ENCODE peak calls at places on chromosomes 12 and 14, in five cellular contexts. I is activated CD8-positive, alpha-beta T cell treated with anti-CD3 and anti-CD28 coated beads, Interleukin-2, amount 10 ng/mL, durations not matched to agents 7 days and 5 days; M is naive thymus-derived CD8-positive, alpha-beta T cell; U is Right ventricle myocardium superior; C is Panc1. A is an unnamed sample.

GRCh38 chr14:100193417-100194357 is 34.2 kb upstream of the DEGS2 start:
- ATAC-seq in U (no peak), I (no peak), C (peak), M (peak), A (no peak)

GRCh38 chr14:39593339-39593738 is 161.1 kb upstream of the FBXO33 start:
- ATAC-seq in U (no peak), C (no peak), I (no peak), M (no peak), A (no peak)

GRCh38 chr12:89733579-89734201 is 25.1 kb upstream of the ATP2B1 start:
- ATAC-seq in M (no peak), I (peak), U (no peak), C (no peak), A (no peak)

GRCh38 chr14:75452900-75453816 is 25.3 kb downstream of the JDP2 start:
- ATAC-seq in C (peak), I (no peak), U (peak), M (no peak), A (peak)

GRCh38 chr14:75005357-75005756 is 2.6 kb downstream of the EIF2B2 start:
- ATAC-seq in I (no peak), C (no peak), U (no peak), M (no peak), A (no peak)

GRCh38 chr12:29741342-29742241 is 42.1 kb downstream of the TMTC1 start:
- ATAC-seq in M (no peak), U (peak), I (no peak), C (no peak), A (peak)

GRCh38 chr12:47007048-47007447 is 72.4 kb upstream of the PCED1B start:
- ATAC-seq in U (no peak), C (no peak), I (no peak), M (no peak), A (no peak)

GRCh38 chr12:116759783-116760581 is 21.9 kb downstream of the RNFT2 start:
- ATAC-seq in C (no peak), I (peak), M (peak), U (no peak), A (no peak)

GRCh38 chr12:92897844-92898243 is 31.3 kb downstream of the EEA1 start:
- ATAC-seq in C (no peak), U (no peak), M (no peak), I (no peak), A (no peak)

GRCh38 chr12:499837-500458 is 40.2 kb downstream of the B4GALNT3 start:
- ATAC-seq in C (no peak), U (peak), I (no peak), M (no peak), A (no peak)

GRCh38 chr12:50041962-50042361 is 15.4 kb upstream of the ASIC1 start:
- ATAC-seq in U (no peak), C (no peak), M (no peak), I (no peak), A (no peak)

GRCh38 chr12:24820872-24821271 is 128.0 kb downstream of the BCAT1 start:
- ATAC-seq in U (no peak), M (no peak), C (no peak), I (no peak), A (peak)

GRCh38 chr14:89053303-89053702 is 228.9 kb downstream of the TTC8 start:
- ATAC-seq in U (no peak), C (no peak), M (no peak), I (no peak), A (no peak)

GRCh38 chr14:89618309-89618708 is 201.3 kb upstream of the FOXN3 start:
- ATAC-seq in I (no peak), U (peak), C (no peak), M (no peak), A (no peak)

GRCh38 chr12:113862570-113863454 is 103.3 kb downstream of the RBM19 start:
- ATAC-seq in I (peak), U (no peak), M (peak), C (peak), A (no peak)

GRCh38 chr14:64510825-64511679 is 6.5 kb downstream of the ZBTB1 start:
- ATAC-seq in U (peak), M (peak), C (peak), I (peak), A (peak)

GRCh38 chr12:24730461-24730896 is 218.4 kb downstream of the BCAT1 start:
- ATAC-seq in C (no peak), M (no peak), I (no peak), U (no peak), A (no peak)

GRCh38 chr14:20687362-20688166 is 1.0 kb upstream of the ANG start:
- ATAC-seq in C (no peak), M (no peak), U (no peak), I (no peak), A (no peak)